ENCODE peak calls at places on chromosomes 13 and 19, in four cellular contexts. X is K562, E is GM12878, T is HepG2. B is an unnamed sample.

GRCh38 chr19:49583239-49583638 is 2.1 kb downstream of the PRRG2 start:
- DNase-seq in E (no peak), T (no peak), X (no peak), B (no peak)

GRCh38 chr19:35553385-35554000 is 8.1 kb downstream of the TMEM147 start:
- DNase-seq in T (no peak), E (no peak), X (no peak), B (no peak)

GRCh38 chr13:111508902-111509509 is 188.6 kb downstream of the TEX29 start:
- DNase-seq in T (no peak), X (peak), E (no peak), B (no peak)

GRCh38 chr19:46346821-46347571 is at the start of gene PPP5C:
- DNase-seq in X (peak), E (peak), T (peak), B (peak)

GRCh38 chr19:14147797-14148605 is 11.6 kb upstream of the ASF1B start:
- DNase-seq in T (peak), X (peak), E (no peak), B (peak)

GRCh38 chr19:8253678-8254077 is 44.5 kb downstream of the CERS4 start:
- DNase-seq in E (no peak), X (peak), T (no peak), B (no peak)

GRCh38 chr13:108895220-108895704 is 265.9 kb downstream of the MYO16 start:
- DNase-seq in T (peak), X (peak), E (no peak), B (no peak)

GRCh38 chr13:75761373-75761772 is 125.2 kb downstream of the LMO7 start:
- DNase-seq in T (no peak), E (peak), X (no peak), B (no peak)

GRCh38 chr13:35512271-35512920 is 35.9 kb upstream of the MAB21L1 start:
- DNase-seq in E (no peak), T (no peak), X (no peak), B (no peak)

GRCh38 chr13:105291987-105292386 is 1243.5 kb downstream of the EFNB2 start:
- DNase-seq in X (no peak), T (no peak), E (no peak), B (no peak)

GRCh38 chr13:47798906-47799305 is 202.2 kb downstream of the SUCLA2 start:
- DNase-seq in T (peak), E (no peak), X (no peak), B (no peak)

GRCh38 chr13:33123066-33123940 is 107.1 kb downstream of the KL start:
- DNase-seq in X (no peak), E (no peak), T (peak), B (no peak)

GRCh38 chr13:111519490-111520170 is 199.2 kb downstream of the TEX29 start:
- DNase-seq in E (no peak), X (no peak), T (no peak), B (no peak)

GRCh38 chr13:34942732-34943674 is 933 bp downstream of the NBEA start:
- DNase-seq in E (no peak), T (no peak), X (no peak), B (peak)

GRCh38 chr19:48391100-48392005 is at the start of gene KDELR1:
- DNase-seq in X (peak), E (no peak), T (peak), B (peak)

GRCh38 chr19:2332341-2333026 is 4.0 kb downstream of the SPPL2B start:
- DNase-seq in T (no peak), X (no peak), E (peak), B (no peak)

GRCh38 chr19:40163541-40164129 is 27.6 kb upstream of the MAP3K10 start:
- DNase-seq in T (no peak), E (no peak), X (no peak), B (no peak)

GRCh38 chr19:54955356-54955755 is 8.0 kb upstream of the NLRP7 start:
- DNase-seq in T (no peak), E (no peak), X (no peak), B (no peak)

GRCh38 chr19:32351807-32352630 is 6.6 kb downstream of the ZNF507 start:
- DNase-seq in E (no peak), T (no peak), X (no peak), B (no peak)

GRCh38 chr19:54456423-54457373 is 6.9 kb downstream of the LENG9 start:
- DNase-seq in X (no peak), E (no peak), T (no peak), B (no peak)

DNA sequence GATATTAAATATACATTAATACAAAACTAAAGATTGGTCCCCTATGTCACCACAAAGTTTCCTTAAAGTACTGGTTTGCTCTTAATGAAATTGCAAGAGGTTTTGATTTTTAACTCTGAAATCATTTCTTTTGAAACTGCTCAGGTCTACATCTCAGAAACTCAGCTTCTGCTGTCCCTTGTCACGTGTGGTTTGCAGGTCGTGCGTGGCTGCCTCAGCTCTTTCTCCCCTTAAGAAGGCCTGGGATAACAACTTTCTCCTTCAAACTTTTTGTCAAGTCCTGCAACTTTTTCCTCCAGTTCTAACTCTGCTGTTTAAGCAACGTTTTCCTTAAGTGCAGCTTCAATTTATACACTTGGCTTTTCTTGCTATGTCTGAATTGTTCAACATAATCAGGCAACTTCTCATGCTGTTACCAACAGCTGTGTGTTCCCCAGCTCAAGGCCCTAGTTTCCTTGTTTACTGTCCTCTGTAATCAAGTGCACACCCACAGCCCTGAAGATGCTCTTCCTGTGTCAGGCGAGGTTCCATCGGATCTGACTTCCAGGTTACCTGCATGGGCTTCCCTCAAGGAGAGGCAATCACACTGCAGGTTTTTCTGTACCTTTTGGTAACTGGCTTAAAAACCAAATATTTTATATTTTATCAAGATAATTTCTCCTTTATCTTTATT is 13.5 kb downstream of the C13orf46 start:
- DNase-seq in E (no peak), T (no peak), X (no peak), B (no peak)
- TF ChIP-seq SP1 in E (no peak), T (no peak), X (no peak), B (no peak)

DNA sequence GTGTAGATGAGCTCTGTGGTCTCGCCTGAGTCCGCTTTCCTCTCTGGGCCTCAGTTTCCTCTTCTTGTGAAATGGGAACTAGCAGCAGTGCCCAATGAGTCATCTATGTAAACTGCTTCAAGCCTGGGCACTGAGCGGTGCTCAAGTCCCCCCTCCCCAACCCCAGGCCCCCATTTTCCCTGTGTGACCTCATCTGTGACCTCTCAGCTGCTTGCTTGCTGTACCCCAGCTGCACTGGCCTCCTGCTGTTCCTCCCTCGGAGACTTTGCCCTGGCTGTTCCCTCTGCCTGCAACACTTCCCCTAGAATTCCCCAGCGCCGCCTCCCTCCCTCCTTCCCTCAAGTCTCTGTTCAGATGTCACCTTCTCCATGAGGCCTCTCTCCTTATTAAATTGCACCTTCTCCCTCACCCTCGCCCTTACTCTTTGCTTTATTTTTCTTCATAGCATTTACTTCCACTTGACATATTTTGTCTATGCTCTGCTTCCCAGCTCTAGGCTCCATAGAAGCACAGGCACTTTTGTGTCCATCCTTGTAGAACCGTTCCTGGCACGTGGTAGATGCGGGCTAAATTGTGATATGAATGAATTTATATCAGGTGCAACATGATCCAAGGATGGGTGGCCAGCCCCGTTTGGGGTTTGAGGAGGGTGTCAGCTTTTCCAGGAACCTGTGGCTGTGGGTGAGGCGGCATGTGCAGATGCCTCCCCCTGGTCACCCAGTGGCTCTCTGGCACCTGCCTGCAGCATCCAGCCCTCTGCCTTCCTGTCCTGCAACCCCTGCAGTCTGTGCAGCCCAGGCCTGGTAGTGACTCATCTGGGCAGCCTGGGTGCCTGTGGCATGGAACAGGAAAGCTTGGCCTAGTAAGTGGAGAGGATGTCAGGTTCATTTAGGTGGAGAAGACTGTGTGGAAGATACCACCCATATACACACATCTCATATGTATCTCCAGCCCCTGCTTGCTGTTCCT is 26.3 kb downstream of the SIPA1L3 start:
- DNase-seq in X (no peak), T (peak), E (no peak), B (no peak)
- TF ChIP-seq FOXK2 in X (no peak), T (no peak), E (no peak), B (no peak)

DNA sequence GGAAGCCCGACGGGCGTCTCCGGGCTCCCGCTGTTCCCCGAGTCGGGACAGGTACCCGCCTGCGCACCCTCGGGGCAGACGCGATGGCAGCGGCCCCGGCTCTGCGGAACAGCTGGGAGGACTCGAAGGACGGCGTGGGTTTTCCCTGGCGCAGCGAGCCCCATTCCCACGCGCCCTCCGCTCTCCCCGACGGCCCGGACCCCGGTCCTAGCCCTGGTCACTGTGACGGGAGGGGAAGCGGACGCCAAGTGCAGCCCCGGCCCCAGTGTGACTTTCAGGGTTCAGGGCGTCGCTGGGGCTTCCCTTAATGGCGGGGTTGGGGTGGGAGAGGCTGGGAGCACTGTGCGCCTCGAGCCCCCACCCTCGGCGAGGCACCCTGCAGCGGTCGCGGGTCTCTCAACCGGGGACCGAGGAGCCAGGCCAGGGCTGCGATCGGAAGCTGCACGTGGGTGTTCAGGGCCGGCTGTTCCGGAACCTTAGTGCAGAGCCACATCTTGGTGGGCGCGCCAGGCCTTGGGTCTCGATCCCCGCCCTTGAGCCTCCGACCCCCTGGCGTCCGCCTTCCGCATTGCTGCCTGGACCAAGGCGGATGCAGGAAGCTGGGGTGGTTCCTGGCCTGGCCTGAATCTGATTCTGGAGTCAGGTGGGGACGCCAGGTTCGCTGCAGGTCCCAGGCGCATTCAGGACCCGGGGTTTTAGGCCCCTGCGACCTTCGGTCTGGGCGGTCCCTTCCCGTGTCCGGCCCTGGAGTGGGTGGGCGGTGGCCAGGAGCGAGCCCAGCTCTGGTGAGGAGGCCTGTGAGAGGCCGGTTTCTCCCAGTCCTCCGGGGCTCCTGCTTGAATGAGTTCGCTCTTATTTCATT is 3.5 kb downstream of the LGALS7B start:
- DNase-seq in T (no peak), X (no peak), E (no peak), B (no peak)
- TF ChIP-seq SP1 in T (no peak), X (no peak), E (no peak), B (no peak)

DNA sequence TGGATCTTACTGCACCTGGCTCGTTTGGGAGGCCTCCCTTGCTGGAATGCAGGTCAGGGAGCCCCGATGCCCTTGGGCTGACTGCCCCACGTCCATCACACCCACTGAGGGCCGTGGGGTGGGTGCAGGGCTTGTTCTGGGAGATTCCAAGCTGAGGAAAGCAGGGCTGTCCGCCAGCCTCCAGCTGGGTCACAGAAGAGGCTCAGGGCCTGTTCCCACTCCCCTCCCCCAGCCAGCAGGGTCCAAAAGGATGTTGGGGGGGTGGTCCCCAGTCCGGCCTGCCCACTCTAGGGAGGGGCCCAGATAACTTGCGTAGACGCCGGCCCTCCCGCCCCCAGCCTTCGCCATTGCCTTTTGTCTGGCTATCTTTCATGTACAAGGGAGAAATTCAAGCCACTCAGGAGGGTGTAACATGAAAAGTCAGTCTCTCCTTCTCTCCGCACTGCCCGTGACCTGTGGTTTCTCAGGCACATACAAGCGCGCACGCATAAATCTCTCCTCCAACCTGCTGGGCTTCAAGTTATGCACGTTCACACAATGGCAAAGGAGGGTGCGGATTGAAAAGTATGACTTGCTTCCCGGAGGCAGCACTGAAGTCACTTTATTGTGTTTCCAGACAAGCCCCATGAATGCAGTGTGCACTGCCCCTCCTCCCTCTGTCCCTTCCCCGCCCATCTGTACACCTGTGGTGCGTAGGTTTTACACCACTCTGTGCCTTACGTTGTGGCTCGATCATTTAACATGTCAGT is 20.2 kb downstream of the CARM1 start:
- DNase-seq in T (no peak), X (no peak), E (no peak), B (no peak)
- TF ChIP-seq FOXK2 in T (no peak), X (no peak), E (no peak), B (no peak)

DNA sequence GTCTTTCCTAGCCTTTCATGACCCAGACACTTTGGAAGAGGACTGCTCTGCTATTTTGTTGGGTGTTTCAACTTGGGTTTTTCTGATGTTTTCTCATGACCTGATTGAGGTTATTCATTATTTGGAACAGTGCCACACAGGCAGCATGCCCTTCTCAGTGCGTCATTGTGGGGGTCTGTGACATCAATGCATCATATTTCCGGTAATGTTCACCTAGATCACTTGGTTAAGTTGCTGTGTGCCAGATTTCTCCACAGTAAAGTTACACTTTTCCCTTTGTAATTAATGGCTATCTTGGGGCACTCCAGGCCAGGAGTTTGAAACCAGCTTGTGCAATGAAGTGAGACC is 124.4 kb downstream of the SIPA1L3 start:
- DNase-seq in X (no peak), T (no peak), E (no peak), B (no peak)
- TF ChIP-seq SP1 in X (no peak), T (no peak), E (no peak), B (no peak)

GRCh38 chr13:91017031-91017668 is 330.3 kb upstream of the MIR17HG start:
- DNase-seq in E (peak), T (no peak), X (peak), B (peak)
- TF ChIP-seq FOXK2 in E (no peak), T (no peak), X (no peak), B (no peak)

GRCh38 chr13:94711561-94712286 is 621 bp downstream of the SOX21 start:
- DNase-seq in E (no peak), T (no peak), X (peak), B (no peak)
- TF ChIP-seq SP1 in E (no peak), T (no peak), X (no peak), B (no peak)

GRCh38 chr13:45341034-45341798 is at the start of gene TPT1:
- DNase-seq in T (peak), X (peak), E (peak), B (peak)

GRCh38 chr13:45341799-45342584 is 1.0 kb upstream of the TPT1 start:
- DNase-seq in E (no peak), X (peak), T (no peak), B (peak)

GRCh38 chr13:45339867-45340266 is 1.1 kb downstream of the TPT1 start:
- DNase-seq in X (no peak), T (no peak), E (no peak), B (no peak)

GRCh38 chr13:45339399-45339798 is 1.6 kb downstream of the TPT1 start:
- DNase-seq in X (no peak), T (no peak), E (no peak), B (no peak)

DNA sequence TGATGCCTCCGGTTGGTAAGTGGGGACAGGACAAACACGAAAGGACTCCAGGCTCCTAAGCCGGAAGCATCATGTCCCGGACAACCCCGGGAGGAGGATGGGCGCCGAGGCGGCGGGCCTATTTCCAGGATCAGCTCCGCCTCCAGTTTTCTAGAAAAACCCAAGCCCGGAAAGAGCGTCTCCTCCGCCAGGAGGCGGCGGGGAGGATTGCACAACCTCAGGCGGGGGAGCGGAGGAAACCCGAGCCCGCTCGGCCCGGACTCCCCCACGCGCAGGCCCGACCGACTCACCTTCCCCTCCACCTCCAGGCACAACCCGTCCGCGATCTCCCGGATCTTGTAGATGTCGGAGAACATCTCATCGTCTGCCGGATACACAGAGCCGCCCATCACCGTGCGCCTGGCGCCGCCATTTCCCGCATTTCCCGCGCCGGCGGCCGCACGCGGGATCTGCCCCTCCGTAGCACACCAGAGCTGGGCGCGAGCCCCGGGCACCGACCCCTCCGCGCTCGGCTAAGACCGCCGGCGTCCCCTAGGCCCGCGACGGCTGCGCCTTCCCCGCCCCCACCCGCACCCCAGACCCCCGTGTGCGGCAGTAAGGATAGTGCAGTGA is 455 bp downstream of the TPT1 start:
- DNase-seq in E (no peak), X (peak), T (peak), B (peak)
- TF ChIP-seq FOXK2 in E (no peak), X (no peak), T (no peak), B (no peak)

DNA sequence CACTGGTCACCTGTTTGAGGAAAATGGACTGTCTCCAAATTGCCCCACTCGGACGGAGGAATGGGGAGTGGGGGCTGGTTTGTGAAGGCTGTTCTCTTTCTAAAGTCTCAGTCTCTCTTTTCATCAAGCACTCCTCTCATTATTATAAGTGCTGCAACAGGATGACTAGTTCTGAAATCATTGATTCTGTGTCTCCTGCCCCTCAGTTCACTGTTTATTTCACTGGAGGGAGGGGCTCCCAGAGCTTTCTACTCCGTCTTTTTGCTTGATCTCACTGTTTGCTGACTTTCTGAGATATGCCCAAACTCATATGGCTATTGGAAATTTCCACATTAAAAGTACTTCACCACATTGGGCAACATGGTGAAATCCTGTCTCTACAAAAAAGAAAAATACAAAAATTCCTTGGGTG is 20.5 kb upstream of the CD70 start:
- DNase-seq in T (no peak), X (no peak), E (no peak), B (no peak)
- TF ChIP-seq SP1 in T (no peak), X (no peak), E (no peak), B (no peak)

B was measured in HEK293T.